ENCODE peak calls at places on chromosomes 12 and 14, in eight cellular contexts. One of them, this sample, is unnamed.
A peak's percentile ranks its signal among the peaks of the same experiment; 100 is the strongest.

GRCh38 chr14:91919814-91920213 is 27.7 kb downstream of the FBLN5 start:
- DNase-seq in progenitor cell of endocrine pancreas: no peak
- DNase-seq in epithelial cell of proximal tubule: no peak
- DNase-seq in fibroblast of pulmonary artery: peak; percentile 60
- DNase-seq in AG09319: peak; percentile 44
- DNase-seq in tibial nerve: peak; percentile 44
- DNase-seq in lung: no peak
- DNase-seq in astrocyte of the spinal cord: no peak
- DNase-seq in this sample: no peak

GRCh38 chr12:120229583-120230325 is 28.8 kb upstream of the RPLP0 start:
- DNase-seq in progenitor cell of endocrine pancreas: no peak
- DNase-seq in epithelial cell of proximal tubule: no peak
- DNase-seq in fibroblast of pulmonary artery: peak; percentile 50
- DNase-seq in AG09319: no peak
- DNase-seq in tibial nerve: no peak
- DNase-seq in lung: no peak
- DNase-seq in astrocyte of the spinal cord: no peak
- DNase-seq in this sample: peak; percentile 72

GRCh38 chr14:61470954-61471279 is 149.5 kb downstream of the PRKCH start:
- DNase-seq in progenitor cell of endocrine pancreas: no peak
- DNase-seq in epithelial cell of proximal tubule: no peak
- DNase-seq in fibroblast of pulmonary artery: no peak
- DNase-seq in AG09319: no peak
- DNase-seq in tibial nerve: no peak
- DNase-seq in lung: peak; percentile 5
- DNase-seq in astrocyte of the spinal cord: no peak
- DNase-seq in this sample: no peak

GRCh38 chr12:14948672-14949071 is 10.3 kb upstream of the ERP27 start:
- DNase-seq in progenitor cell of endocrine pancreas: no peak
- DNase-seq in epithelial cell of proximal tubule: peak; percentile 95
- DNase-seq in fibroblast of pulmonary artery: peak; percentile 97
- DNase-seq in AG09319: peak; percentile 29
- DNase-seq in tibial nerve: no peak
- DNase-seq in lung: peak; percentile 41
- DNase-seq in astrocyte of the spinal cord: peak; percentile 81
- DNase-seq in this sample: no peak

GRCh38 chr14:93619176-93619793 is 169.0 kb downstream of the PRIMA1 start:
- DNase-seq in progenitor cell of endocrine pancreas: peak; percentile 11
- DNase-seq in epithelial cell of proximal tubule: peak; percentile 7
- DNase-seq in fibroblast of pulmonary artery: peak; percentile 63
- DNase-seq in AG09319: peak; percentile 12
- DNase-seq in tibial nerve: no peak
- DNase-seq in lung: no peak
- DNase-seq in astrocyte of the spinal cord: peak; percentile 30
- DNase-seq in this sample: no peak

GRCh38 chr12:13727707-13728147 is 253.7 kb downstream of the GRIN2B start:
- DNase-seq in progenitor cell of endocrine pancreas: no peak
- DNase-seq in epithelial cell of proximal tubule: peak; percentile 97
- DNase-seq in fibroblast of pulmonary artery: no peak
- DNase-seq in AG09319: no peak
- DNase-seq in tibial nerve: no peak
- DNase-seq in lung: no peak
- DNase-seq in astrocyte of the spinal cord: peak; percentile 42
- DNase-seq in this sample: no peak

GRCh38 chr14:86015916-86016315 is 486.0 kb downstream of the FLRT2 start:
- DNase-seq in progenitor cell of endocrine pancreas: no peak
- DNase-seq in epithelial cell of proximal tubule: no peak
- DNase-seq in fibroblast of pulmonary artery: peak; percentile 34
- DNase-seq in AG09319: no peak
- DNase-seq in tibial nerve: no peak
- DNase-seq in lung: no peak
- DNase-seq in astrocyte of the spinal cord: peak; percentile 21
- DNase-seq in this sample: no peak

GRCh38 chr14:101808020-101808641 is 46.6 kb downstream of the PPP2R5C start:
- DNase-seq in progenitor cell of endocrine pancreas: no peak
- DNase-seq in epithelial cell of proximal tubule: no peak
- DNase-seq in fibroblast of pulmonary artery: no peak
- DNase-seq in AG09319: no peak
- DNase-seq in tibial nerve: no peak
- DNase-seq in lung: no peak
- DNase-seq in astrocyte of the spinal cord: no peak
- DNase-seq in this sample: no peak

GRCh38 chr12:81209001-81209400 is 131.1 kb downstream of the ACSS3 start:
- DNase-seq in progenitor cell of endocrine pancreas: no peak
- DNase-seq in epithelial cell of proximal tubule: no peak
- DNase-seq in fibroblast of pulmonary artery: peak; percentile 21
- DNase-seq in AG09319: no peak
- DNase-seq in tibial nerve: no peak
- DNase-seq in lung: no peak
- DNase-seq in astrocyte of the spinal cord: peak; percentile 22
- DNase-seq in this sample: no peak

GRCh38 chr14:100904307-100905019 is 941 bp upstream of the RTL1 start:
- DNase-seq in progenitor cell of endocrine pancreas: peak; percentile 70
- DNase-seq in epithelial cell of proximal tubule: no peak
- DNase-seq in fibroblast of pulmonary artery: no peak
- DNase-seq in AG09319: no peak
- DNase-seq in tibial nerve: no peak
- DNase-seq in lung: peak; percentile 16
- DNase-seq in astrocyte of the spinal cord: no peak
- DNase-seq in this sample: peak; percentile 73

GRCh38 chr14:88043523-88043922 is 38.6 kb downstream of the GPR65 start:
- DNase-seq in progenitor cell of endocrine pancreas: no peak
- DNase-seq in epithelial cell of proximal tubule: no peak
- DNase-seq in fibroblast of pulmonary artery: no peak
- DNase-seq in AG09319: no peak
- DNase-seq in tibial nerve: no peak
- DNase-seq in lung: no peak
- DNase-seq in astrocyte of the spinal cord: no peak
- DNase-seq in this sample: no peak

GRCh38 chr12:24960222-24960855 is 11.4 kb upstream of the BCAT1 start:
- DNase-seq in progenitor cell of endocrine pancreas: peak; percentile 27
- DNase-seq in epithelial cell of proximal tubule: no peak
- DNase-seq in fibroblast of pulmonary artery: peak; percentile 71
- DNase-seq in AG09319: no peak
- DNase-seq in tibial nerve: no peak
- DNase-seq in lung: no peak
- DNase-seq in astrocyte of the spinal cord: peak; percentile 62
- DNase-seq in this sample: no peak

GRCh38 chr12:67681941-67682340 is 33.4 kb downstream of the DYRK2 start:
- DNase-seq in progenitor cell of endocrine pancreas: no peak
- DNase-seq in epithelial cell of proximal tubule: no peak
- DNase-seq in fibroblast of pulmonary artery: no peak
- DNase-seq in AG09319: no peak
- DNase-seq in tibial nerve: no peak
- DNase-seq in lung: no peak
- DNase-seq in astrocyte of the spinal cord: no peak
- DNase-seq in this sample: no peak

GRCh38 chr12:67677166-67677565 is 28.6 kb downstream of the DYRK2 start:
- DNase-seq in progenitor cell of endocrine pancreas: no peak
- DNase-seq in epithelial cell of proximal tubule: no peak
- DNase-seq in fibroblast of pulmonary artery: no peak
- DNase-seq in AG09319: no peak
- DNase-seq in tibial nerve: no peak
- DNase-seq in lung: no peak
- DNase-seq in astrocyte of the spinal cord: no peak
- DNase-seq in this sample: no peak

GRCh38 chr12:67676624-67677023 is 28.1 kb downstream of the DYRK2 start:
- DNase-seq in progenitor cell of endocrine pancreas: no peak
- DNase-seq in epithelial cell of proximal tubule: no peak
- DNase-seq in fibroblast of pulmonary artery: no peak
- DNase-seq in AG09319: no peak
- DNase-seq in tibial nerve: no peak
- DNase-seq in lung: no peak
- DNase-seq in astrocyte of the spinal cord: no peak
- DNase-seq in this sample: no peak

DNA sequence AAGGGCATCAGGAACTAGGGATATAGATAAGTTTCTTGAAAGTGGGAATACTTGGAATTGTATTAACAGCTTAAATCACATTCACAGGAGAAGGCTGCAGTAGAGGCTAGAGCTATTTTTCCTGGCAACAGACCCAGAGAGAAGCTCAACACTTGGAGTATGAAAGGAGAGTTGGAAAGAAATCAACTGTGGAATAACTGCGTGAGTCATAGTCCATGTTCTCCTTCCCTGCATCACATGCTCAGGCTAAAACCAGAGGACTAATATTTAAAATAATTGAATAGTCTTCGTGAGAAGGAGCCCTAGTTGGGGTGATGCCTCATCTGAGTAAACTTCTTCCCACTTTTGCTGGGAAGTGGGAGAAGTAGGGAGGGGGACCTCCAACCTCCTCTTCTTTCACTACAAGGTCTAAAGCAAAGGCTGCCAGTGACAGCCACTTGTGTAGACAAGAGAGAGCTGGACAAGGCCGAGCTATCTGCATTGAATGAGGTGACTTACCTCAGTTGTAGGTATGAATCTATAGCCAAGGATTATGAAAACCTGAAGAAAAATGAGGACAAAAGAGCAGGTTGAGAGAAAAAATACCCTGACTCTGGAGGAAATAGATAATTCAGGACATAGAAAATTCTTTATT is 32.7 kb downstream of the DYRK2 start:
- DNase-seq in progenitor cell of endocrine pancreas: no peak
- DNase-seq in epithelial cell of proximal tubule: peak; percentile 82
- DNase-seq in fibroblast of pulmonary artery: peak; percentile 95
- DNase-seq in AG09319: peak; percentile 79
- DNase-seq in tibial nerve: no peak
- DNase-seq in lung: no peak
- DNase-seq in astrocyte of the spinal cord: peak; percentile 95
- DNase-seq in this sample: no peak
- TF ChIP-seq CTCF in progenitor cell of endocrine pancreas: no peak
- TF ChIP-seq CTCF in epithelial cell of proximal tubule: no peak
- TF ChIP-seq CTCF in fibroblast of pulmonary artery: no peak
- TF ChIP-seq CTCF in AG09319: no peak
- TF ChIP-seq CTCF in tibial nerve: no peak
- TF ChIP-seq CTCF in lung: no peak
- TF ChIP-seq CTCF in astrocyte of the spinal cord: no peak
- TF ChIP-seq CTCF in this sample: no peak

GRCh38 chr14:24141030-24141880 is at the start of gene EMC9:
- DNase-seq in progenitor cell of endocrine pancreas: peak; percentile 99
- DNase-seq in epithelial cell of proximal tubule: peak; percentile 91
- DNase-seq in fibroblast of pulmonary artery: peak; percentile 99
- DNase-seq in AG09319: peak; percentile 96
- DNase-seq in tibial nerve: peak; percentile 100
- DNase-seq in lung: peak; percentile 100
- DNase-seq in astrocyte of the spinal cord: peak; percentile 100
- DNase-seq in this sample: peak; percentile 98
- TF ChIP-seq CTCF in progenitor cell of endocrine pancreas: peak; percentile 38
- TF ChIP-seq CTCF in epithelial cell of proximal tubule: peak; percentile 37
- TF ChIP-seq CTCF in fibroblast of pulmonary artery: peak; percentile 36
- TF ChIP-seq CTCF in AG09319: peak; percentile 33
- TF ChIP-seq CTCF in tibial nerve: peak; percentile 83
- TF ChIP-seq CTCF in lung: no peak
- TF ChIP-seq CTCF in astrocyte of the spinal cord: peak; percentile 23
- TF ChIP-seq CTCF in this sample: peak; percentile 19

GRCh38 chr12:52425466-52425865 is 8.7 kb downstream of the KRT75 start:
- DNase-seq in progenitor cell of endocrine pancreas: no peak
- DNase-seq in epithelial cell of proximal tubule: no peak
- DNase-seq in fibroblast of pulmonary artery: no peak
- DNase-seq in AG09319: no peak
- DNase-seq in tibial nerve: no peak
- DNase-seq in lung: no peak
- DNase-seq in astrocyte of the spinal cord: no peak
- DNase-seq in this sample: no peak
- TF ChIP-seq CTCF in progenitor cell of endocrine pancreas: no peak
- TF ChIP-seq CTCF in epithelial cell of proximal tubule: no peak
- TF ChIP-seq CTCF in fibroblast of pulmonary artery: no peak
- TF ChIP-seq CTCF in AG09319: no peak
- TF ChIP-seq CTCF in tibial nerve: no peak
- TF ChIP-seq CTCF in lung: no peak
- TF ChIP-seq CTCF in astrocyte of the spinal cord: no peak
- TF ChIP-seq CTCF in this sample: no peak

GRCh38 chr14:21299562-21300130 is 19.8 kb downstream of the RPGRIP1 start:
- DNase-seq in progenitor cell of endocrine pancreas: no peak
- DNase-seq in epithelial cell of proximal tubule: no peak
- DNase-seq in fibroblast of pulmonary artery: no peak
- DNase-seq in AG09319: no peak
- DNase-seq in tibial nerve: no peak
- DNase-seq in lung: no peak
- DNase-seq in astrocyte of the spinal cord: no peak
- DNase-seq in this sample: no peak

GRCh38 chr14:21298358-21298757 is 18.5 kb downstream of the RPGRIP1 start:
- DNase-seq in progenitor cell of endocrine pancreas: no peak
- DNase-seq in epithelial cell of proximal tubule: no peak
- DNase-seq in fibroblast of pulmonary artery: no peak
- DNase-seq in AG09319: no peak
- DNase-seq in tibial nerve: no peak
- DNase-seq in lung: no peak
- DNase-seq in astrocyte of the spinal cord: no peak
- DNase-seq in this sample: no peak

GRCh38 chr14:21302013-21302857 is 22.4 kb downstream of the RPGRIP1 start:
- DNase-seq in progenitor cell of endocrine pancreas: no peak
- DNase-seq in epithelial cell of proximal tubule: no peak
- DNase-seq in fibroblast of pulmonary artery: no peak
- DNase-seq in AG09319: no peak
- DNase-seq in tibial nerve: no peak
- DNase-seq in lung: no peak
- DNase-seq in astrocyte of the spinal cord: no peak
- DNase-seq in this sample: no peak

DNA sequence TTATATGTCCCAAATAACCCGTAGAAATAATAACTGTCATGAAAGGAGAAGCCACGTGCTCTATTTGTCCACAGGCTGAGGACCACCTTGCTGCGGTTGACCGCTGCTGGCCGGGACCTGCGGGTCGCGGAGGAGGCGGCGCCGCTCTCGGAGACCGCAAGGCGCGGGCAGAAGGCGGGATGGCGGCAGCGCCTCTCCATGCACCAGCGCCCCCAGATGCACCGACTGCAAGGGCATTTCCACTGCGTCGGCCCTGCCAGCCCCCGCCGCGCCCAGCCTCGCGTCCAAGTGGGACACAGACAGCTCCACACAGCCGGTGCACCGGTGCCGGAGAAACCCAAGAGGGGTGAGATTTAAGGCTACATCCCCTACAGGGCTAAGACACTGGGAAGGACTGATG is 21.0 kb downstream of the RPGRIP1 start:
- DNase-seq in progenitor cell of endocrine pancreas: peak; percentile 27
- DNase-seq in epithelial cell of proximal tubule: no peak
- DNase-seq in fibroblast of pulmonary artery: no peak
- DNase-seq in AG09319: no peak
- DNase-seq in tibial nerve: no peak
- DNase-seq in lung: no peak
- DNase-seq in astrocyte of the spinal cord: no peak
- DNase-seq in this sample: peak; percentile 25
- TF ChIP-seq CTCF in progenitor cell of endocrine pancreas: peak; percentile 19
- TF ChIP-seq CTCF in epithelial cell of proximal tubule: no peak
- TF ChIP-seq CTCF in fibroblast of pulmonary artery: no peak
- TF ChIP-seq CTCF in AG09319: no peak
- TF ChIP-seq CTCF in tibial nerve: no peak
- TF ChIP-seq CTCF in lung: no peak
- TF ChIP-seq CTCF in astrocyte of the spinal cord: no peak
- TF ChIP-seq CTCF in this sample: no peak

This sample was measured in mesothelial cell of epicardium.